ENCODE peak calls at places on chromosomes 6 and 20, in seven cellular contexts. T is COLO829, J is retina, Y is cardiac muscle cell, F is NCI-H1092 treated with DMSO at 0.1 percent for 48 hours, D is transverse colon, Q is omental fat pad. E is an unnamed sample.

GRCh38 chr6:15763827-15764226 is 101.0 kb upstream of the DTNBP1 start:
- DNase-seq in D (peak), Y (peak), T (peak), J (peak), Q (no peak), F (no peak), E (peak)

GRCh38 chr6:36682328-36683144 is 4.0 kb downstream of the CDKN1A start:
- DNase-seq in T (no peak), D (peak), J (no peak), F (no peak), Y (no peak), Q (no peak), E (peak)

GRCh38 chr6:103672169-103672568 is 1187.5 kb downstream of the HACE1 start:
- DNase-seq in Y (no peak), D (no peak), F (no peak), J (no peak), Q (no peak), T (no peak), E (no peak)

GRCh38 chr6:34039943-34040342 is 105.9 kb downstream of the GRM4 start:
- DNase-seq in J (no peak), Q (no peak), D (no peak), Y (no peak), F (no peak), T (no peak), E (no peak)

GRCh38 chr6:57087916-57088315 is 2.1 kb upstream of the ZNF451 start:
- DNase-seq in Y (no peak), Q (no peak), D (no peak), J (no peak), F (no peak), T (no peak), E (no peak)

GRCh38 chr6:157428418-157429202 is 47.6 kb downstream of the ZDHHC14 start:
- DNase-seq in F (no peak), Y (no peak), Q (no peak), J (no peak), T (no peak), D (no peak), E (no peak)

GRCh38 chr20:8587810-8588209 is 455.7 kb downstream of the PLCB1 start:
- DNase-seq in F (no peak), D (no peak), Y (no peak), J (no peak), T (no peak), Q (no peak), E (no peak)

GRCh38 chr6:114272582-114272981 is 70.2 kb downstream of the HS3ST5 start:
- DNase-seq in J (no peak), D (no peak), F (no peak), Q (no peak), Y (no peak), T (no peak), E (no peak)

GRCh38 chr20:3404402-3404801 is 3.1 kb downstream of the DNAAF9 start:
- DNase-seq in D (no peak), J (no peak), F (no peak), Q (no peak), T (no peak), Y (no peak), E (no peak)

GRCh38 chr20:9407805-9408421 is 106.5 kb upstream of the LAMP5 start:
- DNase-seq in J (peak), Y (peak), F (peak), Q (peak), T (peak), D (peak), E (no peak)

GRCh38 chr6:139392834-139393233 is 18.4 kb upstream of the CITED2 start:
- DNase-seq in F (no peak), D (no peak), J (no peak), Y (no peak), T (no peak), Q (no peak), E (no peak)

GRCh38 chr20:50724851-50725721 is 6.3 kb upstream of the PARD6B start:
- DNase-seq in F (no peak), T (peak), Y (peak), J (no peak), D (peak), Q (peak), E (peak)

GRCh38 chr6:114735118-114735730 is 392.4 kb upstream of the HS3ST5 start:
- DNase-seq in Q (no peak), T (no peak), J (no peak), Y (no peak), F (no peak), D (no peak), E (no peak)

GRCh38 chr6:159104931-159105330 is 60.1 kb upstream of the TAGAP start:
- DNase-seq in J (no peak), Y (no peak), T (no peak), F (no peak), Q (no peak), D (peak), E (no peak)

GRCh38 chr6:36123270-36124139 is 6.8 kb upstream of the MAPK13 start:
- DNase-seq in D (peak), Q (peak), Y (peak), T (peak), F (peak), J (peak), E (peak)

GRCh38 chr6:1081566-1081965 is 230.3 kb upstream of the FOXQ1 start:
- DNase-seq in F (no peak), Y (no peak), D (no peak), T (no peak), J (no peak), Q (no peak), E (no peak)

GRCh38 chr6:56024931-56025330 is 149.5 kb upstream of the BMP5 start:
- DNase-seq in T (no peak), Q (no peak), F (no peak), Y (no peak), D (no peak), J (no peak), E (no peak)

GRCh38 chr20:56249244-56249955 is 868 bp downstream of the MC3R start:
- DNase-seq in Q (no peak), T (no peak), D (peak), J (peak), F (peak), Y (peak), E (no peak)

GRCh38 chr6:158040051-158040803 is 58.6 kb downstream of the SYNJ2 start:
- DNase-seq in Y (peak), J (no peak), Q (no peak), T (peak), D (no peak), F (no peak), E (no peak)

GRCh38 chr20:61922411-61922810 is 143.3 kb downstream of the TAF4 start:
- DNase-seq in J (no peak), F (no peak), D (no peak), Q (no peak), T (no peak), Y (no peak), E (no peak)

GRCh38 chr6:27575594-27576361 is 102.9 kb upstream of the ZNF184 start:
- DNase-seq in F (no peak), Q (no peak), T (peak), J (no peak), Y (no peak), D (no peak), E (no peak)

GRCh38 chr20:32251470-32251869 is 26.0 kb upstream of the KIF3B start:
- DNase-seq in Y (no peak), J (no peak), F (no peak), T (no peak), D (no peak), Q (no peak), E (no peak)

GRCh38 chr20:52493177-52493711 is 301.7 kb upstream of the ZFP64 start:
- DNase-seq in Y (peak), F (peak), Q (no peak), J (no peak), T (no peak), D (no peak), E (no peak)

GRCh38 chr20:36173451-36173933 is 19.0 kb downstream of the EPB41L1 start:
- DNase-seq in T (no peak), J (peak), Y (peak), Q (no peak), F (no peak), D (no peak), E (no peak)

GRCh38 chr6:124490123-124490522 is 472.1 kb upstream of the RNF217 start:
- DNase-seq in J (no peak), Y (no peak), Q (no peak), D (no peak), T (no peak), F (no peak), E (no peak)

GRCh38 chr6:163250122-163250521 is 164.4 kb upstream of the QKI start:
- DNase-seq in J (no peak), T (no peak), Q (no peak), F (no peak), Y (no peak), D (no peak), E (no peak)

GRCh38 chr6:161369339-161369738 is 95.5 kb upstream of the AGPAT4 start:
- DNase-seq in D (peak), T (no peak), Q (peak), J (no peak), Y (peak), F (no peak), E (no peak)

GRCh38 chr20:37990571-37991151 is 42.6 kb downstream of the TTI1 start:
- DNase-seq in T (no peak), F (no peak), J (no peak), D (peak), Y (peak), Q (no peak), E (peak)

GRCh38 chr20:57389695-57390603 is 1.2 kb upstream of the RBM38 start:
- DNase-seq in Q (no peak), D (peak), Y (no peak), T (no peak), J (peak), F (no peak), E (peak)

GRCh38 chr20:57049298-57049697 is 217.1 kb downstream of the BMP7 start:
- DNase-seq in D (no peak), Q (no peak), F (no peak), Y (no peak), J (no peak), T (no peak), E (no peak)

GRCh38 chr6:17957488-17957887 is 29.9 kb downstream of the KIF13A start:
- DNase-seq in Y (peak), D (no peak), T (no peak), J (no peak), Q (no peak), F (no peak), E (no peak)

GRCh38 chr6:81996414-81996813 is 243.9 kb upstream of the TENT5A start:
- DNase-seq in J (no peak), Q (no peak), F (no peak), D (no peak), T (no peak), Y (peak), E (no peak)

GRCh38 chr6:106974337-106974998 is at the start of gene CD24:
- DNase-seq in T (no peak), D (peak), Y (no peak), J (no peak), F (peak), Q (no peak), E (peak)

GRCh38 chr6:83615025-83615999 is 93.6 kb downstream of the SNAP91 start:
- DNase-seq in Y (peak), F (peak), Q (no peak), J (peak), T (no peak), D (no peak), E (no peak)

GRCh38 chr20:58810116-58810878 is 40.4 kb downstream of the GNAS-AS1 start:
- DNase-seq in Y (peak), T (peak), D (no peak), Q (no peak), J (no peak), F (no peak), E (no peak)

GRCh38 chr6:42322676-42323075 is 105.0 kb upstream of the MRPS10 start:
- DNase-seq in T (no peak), D (no peak), Y (no peak), Q (no peak), J (no peak), F (no peak), E (no peak)

E was measured in left colon.